ENCODE peak calls at places on chromosomes 16 and 17, in five cellular contexts. I is Panc1, G is brain microvascular endothelial cell, Z is right atrium auricular region, J is fibroblast of lung. T is an unnamed sample.

GRCh38 chr17:42113293-42114069 is 967 bp upstream of the DHX58 start:
- DNase-seq in G (no peak), Z (no peak), I (no peak), J (no peak), T (no peak)

GRCh38 chr16:1494129-1494640 is 1.0 kb downstream of the TELO2 start:
- DNase-seq in G (peak), Z (peak), I (no peak), J (peak), T (no peak)

GRCh38 chr16:78647019-78647418 is 547.6 kb downstream of the WWOX start:
- DNase-seq in G (no peak), J (no peak), Z (no peak), I (no peak), T (no peak)

GRCh38 chr17:5282639-5283217 is 644 bp downstream of the RABEP1 start:
- DNase-seq in J (peak), G (no peak), Z (no peak), I (no peak), T (no peak)

GRCh38 chr17:77580956-77581355 is 377.5 kb upstream of the TNRC6C start:
- DNase-seq in J (no peak), I (no peak), G (no peak), Z (no peak), T (no peak)

GRCh38 chr16:68359398-68360191 is 48.8 kb downstream of the PRMT7 start:
- DNase-seq in I (no peak), G (no peak), Z (no peak), J (no peak), T (no peak)

GRCh38 chr16:78028018-78028417 is 5.7 kb downstream of the CLEC3A start:
- DNase-seq in G (no peak), Z (no peak), I (no peak), J (no peak), T (no peak)

GRCh38 chr17:42642377-42642776 is 16.7 kb upstream of the TUBG2 start:
- DNase-seq in I (no peak), J (no peak), G (no peak), Z (no peak), T (no peak)

GRCh38 chr16:4938683-4939030 is 1.7 kb upstream of the PPL start:
- DNase-seq in I (no peak), J (peak), Z (no peak), G (no peak), T (no peak)

GRCh38 chr17:72466199-72466598 is 345.4 kb downstream of the SOX9 start:
- DNase-seq in I (no peak), Z (no peak), G (peak), J (peak), T (peak)

GRCh38 chr17:14903810-14904209 is 361.3 kb downstream of the PMP22 start:
- DNase-seq in J (no peak), I (no peak), G (peak), Z (no peak), T (no peak)

GRCh38 chr16:57720142-57720575 is 15.4 kb upstream of the KATNB1 start:
- DNase-seq in Z (no peak), G (peak), J (peak), I (no peak), T (no peak)

GRCh38 chr17:31731119-31731518 is 127.9 kb downstream of the COPRS start:
- DNase-seq in J (no peak), I (no peak), G (no peak), Z (no peak), T (no peak)

GRCh38 chr17:58328195-58329034 is at the start of gene TSPOAP1:
- DNase-seq in Z (no peak), G (no peak), J (no peak), I (no peak), T (no peak)

GRCh38 chr17:75540923-75541503 is 15.5 kb downstream of the LLGL2 start:
- DNase-seq in I (no peak), J (no peak), Z (no peak), G (no peak), T (no peak)

GRCh38 chr17:40542562-40543411 is 22.5 kb downstream of the CCR7 start:
- DNase-seq in J (peak), I (no peak), Z (peak), G (peak), T (no peak)

GRCh38 chr17:78808106-78808635 is 26.1 kb upstream of the CYTH1 start:
- DNase-seq in G (no peak), I (no peak), Z (no peak), J (no peak), T (no peak)

GRCh38 chr17:67435122-67435521 is 58.0 kb downstream of the PITPNC1 start:
- DNase-seq in J (no peak), I (no peak), Z (no peak), G (no peak), T (no peak)

GRCh38 chr17:10875984-10876555 is 38.2 kb upstream of the PIRT start:
- DNase-seq in I (peak), Z (no peak), G (peak), J (peak), T (peak)

GRCh38 chr17:41456206-41456605 is 11.0 kb downstream of the KRT32 start:
- DNase-seq in G (no peak), Z (no peak), I (no peak), J (no peak), T (no peak)

GRCh38 chr16:57132470-57132869 is 40.1 kb downstream of the CPNE2 start:
- DNase-seq in I (no peak), Z (no peak), J (no peak), G (no peak), T (no peak)

GRCh38 chr16:16150117-16150877 is 73.0 kb downstream of the ABCC6 start:
- DNase-seq in G (peak), Z (peak), J (peak), I (no peak), T (no peak)

GRCh38 chr16:68105611-68106010 is 20.4 kb downstream of the NFATC3 start:
- DNase-seq in Z (no peak), I (no peak), J (no peak), G (no peak), T (no peak)

GRCh38 chr17:77145635-77146632 is 5.2 kb downstream of the SEC14L1 start:
- DNase-seq in I (no peak), J (peak), Z (peak), G (peak), T (peak)

GRCh38 chr16:10817514-10817913 is 1.1 kb downstream of the TVP23A start:
- DNase-seq in G (no peak), J (no peak), I (no peak), Z (no peak), T (no peak)

GRCh38 chr17:57130708-57131461 is 45.8 kb downstream of the AKAP1 start:
- DNase-seq in G (peak), Z (peak), I (peak), J (peak), T (peak)

GRCh38 chr16:30367349-30368009 is 2.8 kb downstream of the TBC1D10B start:
- DNase-seq in G (no peak), J (no peak), Z (no peak), I (no peak), T (no peak)

GRCh38 chr16:20750558-20750957 is 8.9 kb upstream of the THUMPD1 start:
- DNase-seq in G (no peak), J (no peak), I (no peak), Z (no peak), T (no peak)

GRCh38 chr16:56990407-56991286 is 1.3 kb downstream of the NLRC5 start:
- DNase-seq in Z (no peak), J (no peak), I (no peak), G (no peak), T (no peak)

GRCh38 chr16:50315346-50315997 is 49.1 kb downstream of the ADCY7 start:
- DNase-seq in G (no peak), Z (peak), J (no peak), I (no peak), T (no peak)

GRCh38 chr16:86403541-86404163 is 106.7 kb upstream of the FOXF1 start:
- DNase-seq in G (no peak), Z (no peak), J (no peak), I (no peak), T (no peak)

GRCh38 chr17:78022425-78022824 is 63.9 kb downstream of the TNRC6C start:
- DNase-seq in J (no peak), I (no peak), G (no peak), Z (no peak), T (no peak)

GRCh38 chr17:49691677-49692191 is 13.8 kb upstream of the SPOP start:
- DNase-seq in G (no peak), Z (no peak), J (no peak), I (no peak), T (no peak)

GRCh38 chr16:52577130-52577706 is 30.3 kb upstream of the TOX3 start:
- DNase-seq in J (no peak), Z (no peak), G (no peak), I (no peak), T (no peak)

GRCh38 chr17:17226451-17227265 is 10.3 kb downstream of the FLCN start:
- DNase-seq in I (no peak), Z (no peak), G (no peak), J (no peak), T (no peak)

GRCh38 chr17:39634384-39634871 is 2.5 kb upstream of the STARD3 start:
- DNase-seq in G (peak), Z (no peak), I (no peak), J (peak), T (no peak)

GRCh38 chr17:7837375-7838290 is 3.6 kb downstream of the KDM6B start:
- DNase-seq in I (no peak), J (no peak), Z (no peak), G (no peak), T (no peak)
- H3K4me3 ChIP-seq in I (peak), J (peak), Z (peak), G (peak), T (peak)

GRCh38 chr16:88309905-88310259 is 72.9 kb upstream of the ZNF469 start:
- DNase-seq in G (no peak), I (no peak), Z (no peak), J (no peak), T (no peak)
- TF ChIP-seq CTCF in G (peak), I (no peak), Z (no peak), J (no peak), T (peak)

DNA sequence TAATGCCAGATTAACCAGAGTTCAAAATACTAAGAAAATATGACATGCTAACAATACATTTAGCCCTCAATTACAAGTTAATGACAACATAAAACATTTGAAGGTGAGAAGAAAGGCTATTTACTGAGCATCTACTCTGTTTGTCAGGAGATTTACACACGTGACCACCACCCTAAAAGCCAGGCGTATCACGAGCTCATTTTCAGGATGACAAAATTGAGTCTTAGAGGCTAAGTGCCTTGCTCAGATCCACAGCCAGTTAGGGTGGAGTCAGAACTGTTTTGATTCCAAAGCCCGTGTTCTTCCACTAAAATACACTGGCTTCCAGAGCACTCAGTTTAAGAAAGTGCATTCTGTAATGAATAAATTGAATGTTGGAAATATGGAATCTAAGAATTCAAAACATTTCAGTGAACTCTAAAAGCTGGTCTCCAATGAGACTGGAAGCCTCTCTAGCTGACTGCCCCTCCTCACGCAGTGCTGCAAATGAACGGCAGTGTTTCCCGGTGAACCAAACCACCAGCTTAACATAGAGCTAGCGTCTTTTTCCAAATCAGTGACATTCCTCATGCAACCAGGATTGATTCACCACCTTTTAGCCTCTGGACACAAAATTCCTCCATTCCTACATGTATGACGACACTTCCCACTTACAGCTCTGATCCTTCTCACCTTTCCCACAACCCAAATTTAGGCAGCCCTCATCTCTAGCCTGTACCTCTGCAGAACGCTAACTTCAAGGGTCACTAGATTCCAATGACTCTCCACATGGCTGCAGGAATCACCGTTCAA is 5.9 kb downstream of the ZDHHC7 start:
- DNase-seq in J (no peak), I (no peak), Z (no peak), G (no peak), T (no peak)
- H3K4me3 ChIP-seq in J (peak), I (no peak), Z (no peak), G (no peak), T (peak)

GRCh38 chr17:29384901-29385300 is 5.3 kb upstream of the TAOK1 start:
- DNase-seq in G (no peak), I (no peak), Z (no peak), J (no peak), T (no peak)
- TF ChIP-seq CTCF in G (peak), I (no peak), Z (no peak), J (no peak), T (peak)

DNA sequence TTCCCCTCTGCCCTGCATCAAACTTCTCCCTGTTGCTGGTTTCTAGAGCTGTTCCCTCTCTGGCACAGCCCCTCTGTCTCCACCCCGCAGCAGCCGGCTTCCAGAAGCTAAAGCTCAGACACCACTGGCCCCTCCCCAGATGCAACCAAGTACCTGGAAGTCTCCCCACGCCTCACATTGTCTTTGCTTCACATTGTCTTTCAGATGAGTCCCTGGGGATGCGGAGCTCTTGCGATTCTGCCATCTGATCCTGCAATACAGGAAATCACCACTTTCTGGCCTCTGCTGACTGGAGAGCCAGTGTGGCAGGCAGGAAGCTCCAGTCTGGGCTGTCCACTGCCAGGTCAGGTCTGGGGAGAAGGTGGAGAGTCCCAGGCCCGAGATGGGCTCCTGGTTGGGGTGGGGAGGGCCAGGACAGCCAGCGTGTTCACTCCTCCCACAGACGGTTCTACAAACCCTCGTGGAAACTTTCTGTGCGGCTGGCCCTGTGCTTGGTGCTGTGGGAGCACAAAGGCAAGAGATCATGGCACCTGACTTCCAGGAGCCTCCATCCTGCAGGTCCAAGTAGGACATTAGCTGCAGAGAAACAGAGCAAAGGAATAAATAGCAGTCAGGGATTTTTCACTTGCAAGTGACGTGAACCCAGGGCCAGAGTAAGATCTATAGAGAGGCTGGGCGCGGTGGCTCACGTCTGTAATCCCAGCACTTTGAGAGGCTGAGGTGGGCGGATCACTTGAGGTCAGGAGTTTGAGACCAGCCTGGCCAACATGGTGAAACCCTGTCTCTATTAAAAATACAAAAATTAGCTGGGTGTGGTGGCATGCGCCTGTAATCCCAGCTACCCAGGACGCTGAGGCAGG is 47.9 kb upstream of the MAP3K14 start:
- DNase-seq in Z (no peak), J (no peak), I (no peak), G (peak), T (no peak)
- H3K4me3 ChIP-seq in Z (no peak), J (no peak), I (no peak), G (no peak), T (no peak)